ENCODE peak calls at places on chromosomes 12 and 14, in eight cellular contexts. L is HepG2, S is tibial nerve, W is spleen, N is ovary, U is GM12878, C is A549, P is NB4. K is an unnamed sample.

GRCh38 chr14:77052281-77053044 is 24.0 kb upstream of the IRF2BPL start:
- DNase-seq in P (no peak), U (no peak), L (no peak), C (no peak), W (no peak), N (no peak), S (no peak), K (peak)

GRCh38 chr14:47507866-47508265 is 167.5 kb downstream of the MDGA2 start:
- DNase-seq in S (no peak), P (no peak), L (no peak), C (no peak), W (no peak), N (no peak), U (no peak), K (no peak)

GRCh38 chr14:30525833-30526232 is 33.1 kb upstream of the G2E3 start:
- DNase-seq in C (no peak), L (no peak), P (no peak), N (no peak), S (no peak), U (no peak), W (no peak), K (no peak)

GRCh38 chr14:21915814-21916213 is 242.2 kb upstream of the OR4E1 start:
- DNase-seq in N (no peak), C (peak), U (no peak), P (no peak), S (no peak), L (peak), W (no peak), K (peak)

GRCh38 chr12:24723759-24724158 is 225.1 kb downstream of the BCAT1 start:
- DNase-seq in N (no peak), P (no peak), L (no peak), C (no peak), S (no peak), W (no peak), U (no peak), K (no peak)

GRCh38 chr14:64741200-64741599 is 37.0 kb downstream of the PLEKHG3 start:
- DNase-seq in N (no peak), L (no peak), U (no peak), P (no peak), C (no peak), W (no peak), S (no peak), K (no peak)

GRCh38 chr14:61596985-61597384 is 98.3 kb upstream of the HIF1A start:
- DNase-seq in W (no peak), S (no peak), C (no peak), L (no peak), N (no peak), P (no peak), U (no peak), K (no peak)

GRCh38 chr14:76112889-76113611 is 38.7 kb upstream of the GPATCH2L start:
- DNase-seq in S (no peak), W (no peak), P (no peak), L (no peak), N (no peak), C (no peak), U (no peak), K (no peak)

GRCh38 chr14:75278422-75279152 is at the start of gene FOS:
- DNase-seq in W (peak), P (peak), L (peak), U (no peak), S (peak), N (peak), C (peak), K (peak)

GRCh38 chr14:91144425-91145145 is 30.7 kb downstream of the DGLUCY start:
- DNase-seq in P (no peak), W (no peak), U (no peak), N (no peak), C (no peak), L (no peak), S (no peak), K (no peak)
- TF ChIP-seq POLR2A in P (no peak), W (no peak), U (no peak), N (no peak), C (no peak), L (no peak), S (no peak), K (no peak)

GRCh38 chr12:99983721-99984258 is 946 bp downstream of the ANKS1B start:
- DNase-seq in P (peak), W (no peak), S (peak), C (peak), L (no peak), N (peak), U (no peak), K (peak)
- H3K4me3 ChIP-seq in P (no peak), W (peak), S (peak), C (peak), L (no peak), N (peak), U (no peak), K (peak)

DNA sequence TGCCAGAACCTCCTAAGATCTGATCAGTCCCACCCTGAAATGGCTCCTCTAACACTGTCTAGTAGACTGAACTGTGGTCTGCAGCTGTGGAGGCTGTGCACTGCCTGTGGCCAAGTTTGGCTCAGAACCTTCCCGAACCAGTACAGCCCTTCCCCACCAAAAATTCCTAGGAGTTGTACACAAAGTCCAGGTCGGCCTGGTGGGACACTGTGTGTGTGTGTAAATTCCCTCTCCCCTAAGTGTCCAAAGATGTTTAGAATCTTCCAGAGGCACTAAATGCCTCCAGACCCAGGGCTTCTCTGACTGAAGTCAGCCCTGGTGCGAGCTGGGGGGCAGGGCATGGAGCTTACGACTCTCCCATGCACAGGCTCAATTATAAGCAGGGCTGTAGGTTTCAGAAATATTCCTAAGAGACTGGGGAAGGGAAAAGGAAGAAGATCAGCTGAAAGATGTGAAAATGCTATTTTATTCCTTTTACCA is 107.0 kb upstream of the ATF7IP start:
- DNase-seq in C (no peak), S (no peak), L (no peak), N (peak), U (no peak), W (no peak), P (no peak), K (peak)
- TF ChIP-seq POLR2A in C (no peak), S (no peak), L (no peak), N (no peak), U (no peak), W (no peak), P (no peak), K (no peak)

GRCh38 chr14:69572634-69573135 is 2.0 kb downstream of the CCDC177 start:
- DNase-seq in P (no peak), L (no peak), N (no peak), U (no peak), S (no peak), W (no peak), C (peak), K (no peak)
- H3K4me3 ChIP-seq in P (no peak), L (no peak), N (peak), U (no peak), S (peak), W (peak), C (peak), K (no peak)

DNA sequence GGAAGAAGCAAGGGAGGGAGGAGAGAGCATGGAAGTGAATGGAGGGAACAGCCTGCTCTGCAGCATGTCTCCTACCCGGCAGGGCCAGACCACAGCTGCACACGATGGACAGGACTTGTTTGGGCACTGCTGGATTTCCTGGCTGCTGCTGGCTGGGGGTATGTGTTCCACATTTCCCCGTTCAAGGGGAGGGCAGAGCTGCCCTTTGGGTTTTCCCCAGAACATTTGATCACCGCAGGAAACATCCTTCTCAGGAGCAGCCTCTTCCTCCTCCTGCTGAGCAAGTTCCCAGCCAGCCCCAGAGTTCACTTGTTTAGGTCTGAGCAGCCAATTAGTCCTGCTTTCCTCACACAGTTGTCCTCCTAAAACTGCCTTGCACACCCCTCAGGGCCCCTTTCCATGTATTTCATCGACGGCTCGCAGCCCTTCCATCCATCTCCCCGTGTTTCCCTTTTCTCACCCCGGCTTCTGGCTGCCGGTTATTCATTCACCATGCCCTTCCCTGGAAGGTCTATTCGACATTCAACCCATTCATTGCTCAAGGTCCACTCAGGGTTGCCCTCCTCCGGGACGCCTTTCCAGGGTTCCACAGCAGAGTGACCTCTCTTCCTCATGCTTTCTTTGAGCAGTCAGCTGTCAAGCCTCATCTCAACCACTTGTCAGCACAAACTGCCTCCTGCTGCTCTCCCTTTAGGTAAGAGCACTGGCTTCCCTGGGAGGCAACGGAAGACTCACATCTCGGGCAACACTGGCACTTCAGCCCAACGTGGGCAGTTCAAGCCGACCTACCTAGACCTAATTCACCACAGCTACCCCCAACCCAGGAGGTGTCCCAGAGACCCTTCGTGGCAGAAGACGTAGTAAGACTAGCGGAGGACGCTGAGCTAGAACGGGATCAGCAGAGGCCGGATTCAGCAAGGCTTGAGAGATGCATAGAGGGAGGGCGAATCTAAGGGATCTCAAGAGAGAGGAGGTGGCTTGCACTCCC is 20.1 kb upstream of the ANO2 start:
- DNase-seq in S (no peak), W (no peak), P (no peak), U (no peak), C (no peak), L (no peak), N (no peak), K (no peak)
- TF ChIP-seq POLR2A in S (no peak), W (no peak), P (no peak), U (no peak), C (no peak), L (no peak), N (no peak), K (no peak)

DNA sequence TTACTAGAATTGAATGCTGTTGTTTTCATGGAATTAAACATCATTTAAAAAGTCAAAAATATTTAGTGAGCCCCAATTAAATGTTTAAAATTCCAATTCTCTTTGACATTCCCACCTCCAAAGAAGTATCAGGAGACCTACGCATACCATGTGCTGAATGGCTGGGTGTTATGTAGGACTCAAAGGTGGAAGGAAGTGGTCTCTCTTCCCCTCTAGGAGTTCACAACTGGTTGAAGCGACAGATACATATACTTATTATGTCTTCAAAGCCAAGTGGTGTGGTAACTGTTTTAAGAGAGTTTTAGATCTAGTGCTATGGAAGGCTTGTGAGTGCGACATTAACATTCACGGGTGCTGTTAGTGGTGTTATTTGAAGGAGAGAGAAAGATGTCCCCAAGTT is 464.0 kb downstream of the ATP23 start:
- DNase-seq in S (no peak), W (no peak), C (no peak), U (no peak), P (no peak), L (no peak), N (no peak), K (no peak)
- H3K4me3 ChIP-seq in S (no peak), W (no peak), C (no peak), U (no peak), P (no peak), L (no peak), N (no peak), K (no peak)

DNA sequence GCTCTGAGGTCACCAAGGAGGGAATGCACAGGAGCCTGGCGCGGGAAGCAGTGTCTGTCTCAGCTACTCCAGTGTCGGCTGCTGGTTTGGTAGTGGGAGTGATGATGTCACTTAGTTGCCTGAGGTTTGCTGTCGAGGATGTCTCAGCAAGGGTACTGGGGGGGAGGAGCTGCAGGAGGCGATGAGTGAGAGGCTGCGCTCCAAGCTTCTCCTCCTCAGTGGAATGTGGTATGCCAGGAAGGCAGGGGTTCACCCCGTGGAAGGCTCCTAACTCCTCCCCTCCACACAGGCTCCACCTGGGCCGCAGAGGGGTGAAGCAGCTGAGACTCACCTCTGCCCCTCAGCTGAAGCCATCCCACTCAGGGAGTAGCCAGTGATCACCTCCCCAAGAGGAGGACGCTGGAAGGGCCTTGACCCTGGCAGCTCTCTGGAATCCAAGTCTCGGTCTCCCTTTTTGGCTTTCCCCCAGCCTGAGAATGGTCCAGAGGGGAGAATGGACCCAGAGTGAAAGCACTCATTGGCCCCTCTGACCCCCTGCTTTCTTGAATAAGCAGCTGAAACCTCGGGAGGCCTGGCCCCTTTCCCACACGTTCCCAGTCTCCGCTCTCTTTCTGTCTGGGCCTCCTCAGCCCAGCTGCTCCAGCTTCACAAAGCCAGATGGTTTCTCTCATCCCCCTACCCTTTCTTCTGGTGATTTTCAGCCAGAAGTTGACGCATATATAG is 178.9 kb upstream of the FKBP4 start:
- DNase-seq in U (no peak), N (peak), S (no peak), C (no peak), W (peak), P (no peak), L (no peak), K (no peak)
- TF ChIP-seq POLR2A in U (no peak), N (no peak), S (no peak), C (no peak), W (no peak), P (no peak), L (no peak), K (no peak)

GRCh38 chr14:23568600-23569310 is 1.2 kb upstream of the AP1G2 start:
- DNase-seq in U (no peak), P (peak), N (peak), S (no peak), W (no peak), L (peak), C (peak), K (no peak)

GRCh38 chr14:23567186-23568020 is at the start of gene AP1G2:
- DNase-seq in C (peak), U (peak), S (peak), P (peak), N (peak), W (peak), L (peak), K (peak)

GRCh38 chr14:23566782-23567185 is 807 bp downstream of the AP1G2 start:
- DNase-seq in W (no peak), C (peak), N (no peak), U (no peak), L (no peak), S (no peak), P (no peak), K (peak)

GRCh38 chr14:23569443-23570151 is 2.0 kb upstream of the AP1G2 start:
- DNase-seq in U (no peak), W (no peak), P (no peak), C (peak), N (no peak), S (no peak), L (peak), K (no peak)

GRCh38 chr14:23568021-23568599 is 519 bp upstream of the AP1G2 start:
- DNase-seq in L (no peak), C (no peak), W (no peak), S (no peak), U (no peak), N (peak), P (no peak), K (no peak)
- H3K4me3 ChIP-seq in L (peak), C (peak), W (peak), S (peak), U (peak), N (peak), P (peak), K (no peak)

DNA sequence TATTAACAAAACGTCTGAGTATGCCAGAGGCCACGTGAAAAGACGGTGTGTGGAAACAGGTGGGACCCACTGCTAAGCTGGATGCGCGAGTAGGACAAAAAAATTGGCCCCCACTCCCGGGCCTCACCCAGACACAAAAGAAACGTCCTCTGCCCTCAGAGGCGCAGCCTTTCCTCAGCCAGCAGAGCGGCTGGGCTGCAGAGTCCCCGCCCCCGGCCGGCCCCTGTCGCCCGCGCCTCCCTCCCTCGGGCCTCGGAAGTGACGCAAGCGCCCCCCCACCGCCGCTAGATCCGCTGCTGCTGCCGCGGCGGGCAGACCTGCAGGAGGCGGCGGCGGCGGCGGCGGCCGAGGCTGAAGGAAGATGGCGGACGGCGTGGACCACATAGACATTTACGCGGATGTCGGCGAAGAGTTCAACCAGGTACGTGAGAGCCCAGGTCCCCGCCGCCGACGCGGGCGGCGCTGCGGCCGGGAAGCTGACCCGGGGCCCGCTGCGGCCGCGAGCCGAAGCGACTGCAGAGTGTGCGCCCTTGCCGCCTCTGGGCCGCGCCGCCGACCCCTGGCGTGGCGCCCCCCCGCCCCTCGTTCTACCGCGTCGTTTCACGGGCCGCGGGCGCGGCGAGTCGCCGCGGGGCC is at the start of gene CPSF6:
- DNase-seq in P (peak), U (peak), W (peak), S (peak), C (peak), L (peak), N (peak), K (peak)
- TF ChIP-seq POLR2A in P (peak), U (peak), W (peak), S (peak), C (peak), L (peak), N (peak), K (peak)

DNA sequence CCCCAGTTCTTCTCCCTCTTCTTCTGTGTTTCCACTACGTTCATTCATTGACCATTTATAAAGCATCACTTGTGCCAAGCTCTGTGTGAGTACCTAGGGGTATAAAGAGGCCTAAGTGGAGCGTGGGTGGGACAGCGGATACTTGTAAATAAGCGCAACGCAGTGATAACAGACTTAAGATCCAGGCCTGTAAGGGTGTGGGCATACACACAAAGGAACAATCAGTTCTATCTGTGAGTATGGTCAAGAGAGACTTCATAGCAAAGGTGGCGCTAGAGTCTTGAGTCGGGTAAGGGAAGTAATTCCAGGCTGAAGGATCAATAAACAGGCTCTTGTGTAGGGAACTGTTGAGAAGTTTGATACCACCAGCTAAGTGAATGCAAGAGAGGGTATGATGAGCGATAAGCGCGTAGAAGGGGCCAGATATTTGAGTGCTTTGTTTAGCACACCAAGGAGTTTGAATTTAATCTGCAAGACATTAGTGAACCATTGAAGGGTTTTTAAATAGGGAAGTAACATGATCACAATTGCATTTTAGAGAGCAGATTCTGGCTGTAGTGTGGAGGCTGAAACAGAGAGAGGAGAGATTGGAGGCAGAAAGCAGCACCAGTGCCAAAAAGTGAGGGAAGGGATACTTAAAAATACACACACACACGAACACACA is 1.0 kb upstream of the GXYLT1 start:
- DNase-seq in P (peak), C (peak), U (no peak), N (no peak), S (no peak), W (no peak), L (no peak), K (no peak)
- H3K4me3 ChIP-seq in P (peak), C (peak), U (peak), N (no peak), S (peak), W (peak), L (peak), K (no peak)